ENCODE peak calls at places on chromosome 13, in eight cellular contexts. One of them, this sample, is unnamed.

GRCh38 chr13:70613295-70613694 is 505.0 kb upstream of the KLHL1 start:
- DNase-seq in activated T-helper 1 cell treated with anti-CD3 and anti-CD28 coated beads, Interleukin-12 subunit alpha, Interleukin-12 subunit beta, Interleukin-2, Interleukin-4 antibody, amounts not matched to agents 30 ng/mL and 10 ng/mL and 1 ng/mL, durations not matched to agents 14 hours and 24 hours and 36 hours: no peak
- DNase-seq in epithelial cell of esophagus: peak
- DNase-seq in GDM1: no peak
- DNase-seq in astrocyte of the spinal cord: no peak
- DNase-seq in CD4-positive, alpha-beta memory T cell: no peak
- DNase-seq in stimulated activated effector memory CD8-positive, alpha-beta T cell treated with anti-CD3 and anti-CD28 coated beads, Interleukin-12 subunit alpha, Interleukin-12 subunit beta, amount 100 ng/mL, for 72 hours: no peak
- DNase-seq in cardiac muscle cell: peak
- DNase-seq in this sample: no peak

GRCh38 chr13:114071991-114072390 is 60.4 kb downstream of the RASA3 start:
- DNase-seq in activated T-helper 1 cell treated with anti-CD3 and anti-CD28 coated beads, Interleukin-12 subunit alpha, Interleukin-12 subunit beta, Interleukin-2, Interleukin-4 antibody, amounts not matched to agents 30 ng/mL and 10 ng/mL and 1 ng/mL, durations not matched to agents 14 hours and 24 hours and 36 hours: no peak
- DNase-seq in epithelial cell of esophagus: no peak
- DNase-seq in GDM1: no peak
- DNase-seq in astrocyte of the spinal cord: no peak
- DNase-seq in CD4-positive, alpha-beta memory T cell: peak
- DNase-seq in stimulated activated effector memory CD8-positive, alpha-beta T cell treated with anti-CD3 and anti-CD28 coated beads, Interleukin-12 subunit alpha, Interleukin-12 subunit beta, amount 100 ng/mL, for 72 hours: no peak
- DNase-seq in cardiac muscle cell: no peak
- DNase-seq in this sample: no peak

GRCh38 chr13:52195052-52195837 is 35.8 kb upstream of the NEK3 start:
- DNase-seq in activated T-helper 1 cell treated with anti-CD3 and anti-CD28 coated beads, Interleukin-12 subunit alpha, Interleukin-12 subunit beta, Interleukin-2, Interleukin-4 antibody, amounts not matched to agents 30 ng/mL and 10 ng/mL and 1 ng/mL, durations not matched to agents 14 hours and 24 hours and 36 hours: peak
- DNase-seq in epithelial cell of esophagus: peak
- DNase-seq in GDM1: no peak
- DNase-seq in astrocyte of the spinal cord: peak
- DNase-seq in CD4-positive, alpha-beta memory T cell: peak
- DNase-seq in stimulated activated effector memory CD8-positive, alpha-beta T cell treated with anti-CD3 and anti-CD28 coated beads, Interleukin-12 subunit alpha, Interleukin-12 subunit beta, amount 100 ng/mL, for 72 hours: peak
- DNase-seq in cardiac muscle cell: no peak
- DNase-seq in this sample: peak

GRCh38 chr13:80473695-80474094 is 132.8 kb upstream of the SPRY2 start:
- DNase-seq in activated T-helper 1 cell treated with anti-CD3 and anti-CD28 coated beads, Interleukin-12 subunit alpha, Interleukin-12 subunit beta, Interleukin-2, Interleukin-4 antibody, amounts not matched to agents 30 ng/mL and 10 ng/mL and 1 ng/mL, durations not matched to agents 14 hours and 24 hours and 36 hours: no peak
- DNase-seq in epithelial cell of esophagus: peak
- DNase-seq in GDM1: no peak
- DNase-seq in astrocyte of the spinal cord: peak
- DNase-seq in CD4-positive, alpha-beta memory T cell: no peak
- DNase-seq in stimulated activated effector memory CD8-positive, alpha-beta T cell treated with anti-CD3 and anti-CD28 coated beads, Interleukin-12 subunit alpha, Interleukin-12 subunit beta, amount 100 ng/mL, for 72 hours: no peak
- DNase-seq in cardiac muscle cell: no peak
- DNase-seq in this sample: no peak

GRCh38 chr13:21672811-21673591 is 2.1 kb downstream of the FGF9 start:
- DNase-seq in activated T-helper 1 cell treated with anti-CD3 and anti-CD28 coated beads, Interleukin-12 subunit alpha, Interleukin-12 subunit beta, Interleukin-2, Interleukin-4 antibody, amounts not matched to agents 30 ng/mL and 10 ng/mL and 1 ng/mL, durations not matched to agents 14 hours and 24 hours and 36 hours: no peak
- DNase-seq in epithelial cell of esophagus: no peak
- DNase-seq in GDM1: no peak
- DNase-seq in astrocyte of the spinal cord: no peak
- DNase-seq in CD4-positive, alpha-beta memory T cell: no peak
- DNase-seq in stimulated activated effector memory CD8-positive, alpha-beta T cell treated with anti-CD3 and anti-CD28 coated beads, Interleukin-12 subunit alpha, Interleukin-12 subunit beta, amount 100 ng/mL, for 72 hours: no peak
- DNase-seq in cardiac muscle cell: peak
- DNase-seq in this sample: peak

GRCh38 chr13:84096221-84096620 is 213.9 kb upstream of the SLITRK1 start:
- DNase-seq in activated T-helper 1 cell treated with anti-CD3 and anti-CD28 coated beads, Interleukin-12 subunit alpha, Interleukin-12 subunit beta, Interleukin-2, Interleukin-4 antibody, amounts not matched to agents 30 ng/mL and 10 ng/mL and 1 ng/mL, durations not matched to agents 14 hours and 24 hours and 36 hours: no peak
- DNase-seq in epithelial cell of esophagus: peak
- DNase-seq in GDM1: no peak
- DNase-seq in astrocyte of the spinal cord: no peak
- DNase-seq in CD4-positive, alpha-beta memory T cell: no peak
- DNase-seq in stimulated activated effector memory CD8-positive, alpha-beta T cell treated with anti-CD3 and anti-CD28 coated beads, Interleukin-12 subunit alpha, Interleukin-12 subunit beta, amount 100 ng/mL, for 72 hours: no peak
- DNase-seq in cardiac muscle cell: no peak
- DNase-seq in this sample: no peak

GRCh38 chr13:23934481-23934880 is 37.2 kb upstream of the C1QTNF9B start:
- DNase-seq in activated T-helper 1 cell treated with anti-CD3 and anti-CD28 coated beads, Interleukin-12 subunit alpha, Interleukin-12 subunit beta, Interleukin-2, Interleukin-4 antibody, amounts not matched to agents 30 ng/mL and 10 ng/mL and 1 ng/mL, durations not matched to agents 14 hours and 24 hours and 36 hours: no peak
- DNase-seq in epithelial cell of esophagus: no peak
- DNase-seq in GDM1: no peak
- DNase-seq in astrocyte of the spinal cord: peak
- DNase-seq in CD4-positive, alpha-beta memory T cell: no peak
- DNase-seq in stimulated activated effector memory CD8-positive, alpha-beta T cell treated with anti-CD3 and anti-CD28 coated beads, Interleukin-12 subunit alpha, Interleukin-12 subunit beta, amount 100 ng/mL, for 72 hours: no peak
- DNase-seq in cardiac muscle cell: no peak
- DNase-seq in this sample: no peak

GRCh38 chr13:96091932-96092253 is 2.0 kb downstream of the HS6ST3 start:
- DNase-seq in activated T-helper 1 cell treated with anti-CD3 and anti-CD28 coated beads, Interleukin-12 subunit alpha, Interleukin-12 subunit beta, Interleukin-2, Interleukin-4 antibody, amounts not matched to agents 30 ng/mL and 10 ng/mL and 1 ng/mL, durations not matched to agents 14 hours and 24 hours and 36 hours: no peak
- DNase-seq in epithelial cell of esophagus: no peak
- DNase-seq in GDM1: no peak
- DNase-seq in astrocyte of the spinal cord: no peak
- DNase-seq in CD4-positive, alpha-beta memory T cell: no peak
- DNase-seq in stimulated activated effector memory CD8-positive, alpha-beta T cell treated with anti-CD3 and anti-CD28 coated beads, Interleukin-12 subunit alpha, Interleukin-12 subunit beta, amount 100 ng/mL, for 72 hours: no peak
- DNase-seq in cardiac muscle cell: no peak
- DNase-seq in this sample: no peak

GRCh38 chr13:28792992-28793391 is 27.1 kb upstream of the MTUS2 start:
- DNase-seq in activated T-helper 1 cell treated with anti-CD3 and anti-CD28 coated beads, Interleukin-12 subunit alpha, Interleukin-12 subunit beta, Interleukin-2, Interleukin-4 antibody, amounts not matched to agents 30 ng/mL and 10 ng/mL and 1 ng/mL, durations not matched to agents 14 hours and 24 hours and 36 hours: no peak
- DNase-seq in epithelial cell of esophagus: no peak
- DNase-seq in GDM1: no peak
- DNase-seq in astrocyte of the spinal cord: peak
- DNase-seq in CD4-positive, alpha-beta memory T cell: no peak
- DNase-seq in stimulated activated effector memory CD8-positive, alpha-beta T cell treated with anti-CD3 and anti-CD28 coated beads, Interleukin-12 subunit alpha, Interleukin-12 subunit beta, amount 100 ng/mL, for 72 hours: no peak
- DNase-seq in cardiac muscle cell: no peak
- DNase-seq in this sample: no peak

GRCh38 chr13:22218784-22219183 is 547.9 kb downstream of the FGF9 start:
- DNase-seq in activated T-helper 1 cell treated with anti-CD3 and anti-CD28 coated beads, Interleukin-12 subunit alpha, Interleukin-12 subunit beta, Interleukin-2, Interleukin-4 antibody, amounts not matched to agents 30 ng/mL and 10 ng/mL and 1 ng/mL, durations not matched to agents 14 hours and 24 hours and 36 hours: no peak
- DNase-seq in epithelial cell of esophagus: no peak
- DNase-seq in GDM1: no peak
- DNase-seq in astrocyte of the spinal cord: no peak
- DNase-seq in CD4-positive, alpha-beta memory T cell: no peak
- DNase-seq in stimulated activated effector memory CD8-positive, alpha-beta T cell treated with anti-CD3 and anti-CD28 coated beads, Interleukin-12 subunit alpha, Interleukin-12 subunit beta, amount 100 ng/mL, for 72 hours: no peak
- DNase-seq in cardiac muscle cell: no peak
- DNase-seq in this sample: no peak

GRCh38 chr13:98223741-98224140 is 46.7 kb upstream of the RNF113B start:
- DNase-seq in activated T-helper 1 cell treated with anti-CD3 and anti-CD28 coated beads, Interleukin-12 subunit alpha, Interleukin-12 subunit beta, Interleukin-2, Interleukin-4 antibody, amounts not matched to agents 30 ng/mL and 10 ng/mL and 1 ng/mL, durations not matched to agents 14 hours and 24 hours and 36 hours: no peak
- DNase-seq in epithelial cell of esophagus: no peak
- DNase-seq in GDM1: no peak
- DNase-seq in astrocyte of the spinal cord: no peak
- DNase-seq in CD4-positive, alpha-beta memory T cell: no peak
- DNase-seq in stimulated activated effector memory CD8-positive, alpha-beta T cell treated with anti-CD3 and anti-CD28 coated beads, Interleukin-12 subunit alpha, Interleukin-12 subunit beta, amount 100 ng/mL, for 72 hours: no peak
- DNase-seq in cardiac muscle cell: no peak
- DNase-seq in this sample: no peak

GRCh38 chr13:113842336-113843062 is 21.4 kb downstream of the GAS6 start:
- DNase-seq in activated T-helper 1 cell treated with anti-CD3 and anti-CD28 coated beads, Interleukin-12 subunit alpha, Interleukin-12 subunit beta, Interleukin-2, Interleukin-4 antibody, amounts not matched to agents 30 ng/mL and 10 ng/mL and 1 ng/mL, durations not matched to agents 14 hours and 24 hours and 36 hours: no peak
- DNase-seq in epithelial cell of esophagus: no peak
- DNase-seq in GDM1: no peak
- DNase-seq in astrocyte of the spinal cord: no peak
- DNase-seq in CD4-positive, alpha-beta memory T cell: no peak
- DNase-seq in stimulated activated effector memory CD8-positive, alpha-beta T cell treated with anti-CD3 and anti-CD28 coated beads, Interleukin-12 subunit alpha, Interleukin-12 subunit beta, amount 100 ng/mL, for 72 hours: no peak
- DNase-seq in cardiac muscle cell: peak
- DNase-seq in this sample: no peak

GRCh38 chr13:106472621-106473020 is 62.8 kb downstream of the EFNB2 start:
- DNase-seq in activated T-helper 1 cell treated with anti-CD3 and anti-CD28 coated beads, Interleukin-12 subunit alpha, Interleukin-12 subunit beta, Interleukin-2, Interleukin-4 antibody, amounts not matched to agents 30 ng/mL and 10 ng/mL and 1 ng/mL, durations not matched to agents 14 hours and 24 hours and 36 hours: no peak
- DNase-seq in epithelial cell of esophagus: peak
- DNase-seq in GDM1: no peak
- DNase-seq in astrocyte of the spinal cord: no peak
- DNase-seq in CD4-positive, alpha-beta memory T cell: no peak
- DNase-seq in stimulated activated effector memory CD8-positive, alpha-beta T cell treated with anti-CD3 and anti-CD28 coated beads, Interleukin-12 subunit alpha, Interleukin-12 subunit beta, amount 100 ng/mL, for 72 hours: no peak
- DNase-seq in cardiac muscle cell: no peak
- DNase-seq in this sample: no peak

GRCh38 chr13:114219406-114219805 is 15.3 kb upstream of the CDC16 start:
- DNase-seq in activated T-helper 1 cell treated with anti-CD3 and anti-CD28 coated beads, Interleukin-12 subunit alpha, Interleukin-12 subunit beta, Interleukin-2, Interleukin-4 antibody, amounts not matched to agents 30 ng/mL and 10 ng/mL and 1 ng/mL, durations not matched to agents 14 hours and 24 hours and 36 hours: no peak
- DNase-seq in epithelial cell of esophagus: no peak
- DNase-seq in GDM1: peak
- DNase-seq in astrocyte of the spinal cord: no peak
- DNase-seq in CD4-positive, alpha-beta memory T cell: no peak
- DNase-seq in stimulated activated effector memory CD8-positive, alpha-beta T cell treated with anti-CD3 and anti-CD28 coated beads, Interleukin-12 subunit alpha, Interleukin-12 subunit beta, amount 100 ng/mL, for 72 hours: no peak
- DNase-seq in cardiac muscle cell: no peak
- DNase-seq in this sample: no peak

GRCh38 chr13:97194473-97194872 is 27.7 kb upstream of the MBNL2 start:
- DNase-seq in activated T-helper 1 cell treated with anti-CD3 and anti-CD28 coated beads, Interleukin-12 subunit alpha, Interleukin-12 subunit beta, Interleukin-2, Interleukin-4 antibody, amounts not matched to agents 30 ng/mL and 10 ng/mL and 1 ng/mL, durations not matched to agents 14 hours and 24 hours and 36 hours: no peak
- DNase-seq in epithelial cell of esophagus: peak
- DNase-seq in GDM1: no peak
- DNase-seq in astrocyte of the spinal cord: peak
- DNase-seq in CD4-positive, alpha-beta memory T cell: no peak
- DNase-seq in stimulated activated effector memory CD8-positive, alpha-beta T cell treated with anti-CD3 and anti-CD28 coated beads, Interleukin-12 subunit alpha, Interleukin-12 subunit beta, amount 100 ng/mL, for 72 hours: no peak
- DNase-seq in cardiac muscle cell: no peak
- DNase-seq in this sample: no peak

GRCh38 chr13:59166174-59166573 is 997.6 kb downstream of the DIAPH3 start:
- DNase-seq in activated T-helper 1 cell treated with anti-CD3 and anti-CD28 coated beads, Interleukin-12 subunit alpha, Interleukin-12 subunit beta, Interleukin-2, Interleukin-4 antibody, amounts not matched to agents 30 ng/mL and 10 ng/mL and 1 ng/mL, durations not matched to agents 14 hours and 24 hours and 36 hours: no peak
- DNase-seq in epithelial cell of esophagus: no peak
- DNase-seq in GDM1: no peak
- DNase-seq in astrocyte of the spinal cord: no peak
- DNase-seq in CD4-positive, alpha-beta memory T cell: no peak
- DNase-seq in stimulated activated effector memory CD8-positive, alpha-beta T cell treated with anti-CD3 and anti-CD28 coated beads, Interleukin-12 subunit alpha, Interleukin-12 subunit beta, amount 100 ng/mL, for 72 hours: no peak
- DNase-seq in cardiac muscle cell: no peak
- DNase-seq in this sample: no peak

GRCh38 chr13:51342706-51343105 is 3.2 kb downstream of the SERPINE3 start:
- DNase-seq in activated T-helper 1 cell treated with anti-CD3 and anti-CD28 coated beads, Interleukin-12 subunit alpha, Interleukin-12 subunit beta, Interleukin-2, Interleukin-4 antibody, amounts not matched to agents 30 ng/mL and 10 ng/mL and 1 ng/mL, durations not matched to agents 14 hours and 24 hours and 36 hours: no peak
- DNase-seq in epithelial cell of esophagus: peak
- DNase-seq in GDM1: no peak
- DNase-seq in astrocyte of the spinal cord: no peak
- DNase-seq in CD4-positive, alpha-beta memory T cell: no peak
- DNase-seq in stimulated activated effector memory CD8-positive, alpha-beta T cell treated with anti-CD3 and anti-CD28 coated beads, Interleukin-12 subunit alpha, Interleukin-12 subunit beta, amount 100 ng/mL, for 72 hours: no peak
- DNase-seq in cardiac muscle cell: no peak
- DNase-seq in this sample: no peak

GRCh38 chr13:29362849-29363604 is 232.5 kb downstream of the SLC7A1 start:
- DNase-seq in activated T-helper 1 cell treated with anti-CD3 and anti-CD28 coated beads, Interleukin-12 subunit alpha, Interleukin-12 subunit beta, Interleukin-2, Interleukin-4 antibody, amounts not matched to agents 30 ng/mL and 10 ng/mL and 1 ng/mL, durations not matched to agents 14 hours and 24 hours and 36 hours: no peak
- DNase-seq in epithelial cell of esophagus: peak
- DNase-seq in GDM1: peak
- DNase-seq in astrocyte of the spinal cord: peak
- DNase-seq in CD4-positive, alpha-beta memory T cell: no peak
- DNase-seq in stimulated activated effector memory CD8-positive, alpha-beta T cell treated with anti-CD3 and anti-CD28 coated beads, Interleukin-12 subunit alpha, Interleukin-12 subunit beta, amount 100 ng/mL, for 72 hours: peak
- DNase-seq in cardiac muscle cell: peak
- DNase-seq in this sample: peak

GRCh38 chr13:44514278-44514677 is 61.9 kb downstream of the TSC22D1 start:
- DNase-seq in activated T-helper 1 cell treated with anti-CD3 and anti-CD28 coated beads, Interleukin-12 subunit alpha, Interleukin-12 subunit beta, Interleukin-2, Interleukin-4 antibody, amounts not matched to agents 30 ng/mL and 10 ng/mL and 1 ng/mL, durations not matched to agents 14 hours and 24 hours and 36 hours: no peak
- DNase-seq in epithelial cell of esophagus: no peak
- DNase-seq in GDM1: no peak
- DNase-seq in astrocyte of the spinal cord: no peak
- DNase-seq in CD4-positive, alpha-beta memory T cell: no peak
- DNase-seq in stimulated activated effector memory CD8-positive, alpha-beta T cell treated with anti-CD3 and anti-CD28 coated beads, Interleukin-12 subunit alpha, Interleukin-12 subunit beta, amount 100 ng/mL, for 72 hours: no peak
- DNase-seq in cardiac muscle cell: no peak
- DNase-seq in this sample: no peak

GRCh38 chr13:110872034-110872767 is 42.7 kb downstream of the ANKRD10 start:
- DNase-seq in activated T-helper 1 cell treated with anti-CD3 and anti-CD28 coated beads, Interleukin-12 subunit alpha, Interleukin-12 subunit beta, Interleukin-2, Interleukin-4 antibody, amounts not matched to agents 30 ng/mL and 10 ng/mL and 1 ng/mL, durations not matched to agents 14 hours and 24 hours and 36 hours: no peak
- DNase-seq in epithelial cell of esophagus: no peak
- DNase-seq in GDM1: no peak
- DNase-seq in astrocyte of the spinal cord: no peak
- DNase-seq in CD4-positive, alpha-beta memory T cell: no peak
- DNase-seq in stimulated activated effector memory CD8-positive, alpha-beta T cell treated with anti-CD3 and anti-CD28 coated beads, Interleukin-12 subunit alpha, Interleukin-12 subunit beta, amount 100 ng/mL, for 72 hours: no peak
- DNase-seq in cardiac muscle cell: no peak
- DNase-seq in this sample: no peak

GRCh38 chr13:27295096-27295495 is 24.5 kb downstream of the RASL11A start:
- DNase-seq in activated T-helper 1 cell treated with anti-CD3 and anti-CD28 coated beads, Interleukin-12 subunit alpha, Interleukin-12 subunit beta, Interleukin-2, Interleukin-4 antibody, amounts not matched to agents 30 ng/mL and 10 ng/mL and 1 ng/mL, durations not matched to agents 14 hours and 24 hours and 36 hours: no peak
- DNase-seq in epithelial cell of esophagus: no peak
- DNase-seq in GDM1: no peak
- DNase-seq in astrocyte of the spinal cord: no peak
- DNase-seq in CD4-positive, alpha-beta memory T cell: no peak
- DNase-seq in stimulated activated effector memory CD8-positive, alpha-beta T cell treated with anti-CD3 and anti-CD28 coated beads, Interleukin-12 subunit alpha, Interleukin-12 subunit beta, amount 100 ng/mL, for 72 hours: no peak
- DNase-seq in cardiac muscle cell: no peak
- DNase-seq in this sample: no peak

GRCh38 chr13:32136716-32137115 is 105.1 kb downstream of the FRY start:
- DNase-seq in activated T-helper 1 cell treated with anti-CD3 and anti-CD28 coated beads, Interleukin-12 subunit alpha, Interleukin-12 subunit beta, Interleukin-2, Interleukin-4 antibody, amounts not matched to agents 30 ng/mL and 10 ng/mL and 1 ng/mL, durations not matched to agents 14 hours and 24 hours and 36 hours: no peak
- DNase-seq in epithelial cell of esophagus: no peak
- DNase-seq in GDM1: no peak
- DNase-seq in astrocyte of the spinal cord: no peak
- DNase-seq in CD4-positive, alpha-beta memory T cell: no peak
- DNase-seq in stimulated activated effector memory CD8-positive, alpha-beta T cell treated with anti-CD3 and anti-CD28 coated beads, Interleukin-12 subunit alpha, Interleukin-12 subunit beta, amount 100 ng/mL, for 72 hours: no peak
- DNase-seq in cardiac muscle cell: no peak
- DNase-seq in this sample: no peak

GRCh38 chr13:44879452-44880058 is 109.7 kb downstream of the NUFIP1 start:
- DNase-seq in activated T-helper 1 cell treated with anti-CD3 and anti-CD28 coated beads, Interleukin-12 subunit alpha, Interleukin-12 subunit beta, Interleukin-2, Interleukin-4 antibody, amounts not matched to agents 30 ng/mL and 10 ng/mL and 1 ng/mL, durations not matched to agents 14 hours and 24 hours and 36 hours: no peak
- DNase-seq in epithelial cell of esophagus: peak
- DNase-seq in GDM1: peak
- DNase-seq in astrocyte of the spinal cord: peak
- DNase-seq in CD4-positive, alpha-beta memory T cell: no peak
- DNase-seq in stimulated activated effector memory CD8-positive, alpha-beta T cell treated with anti-CD3 and anti-CD28 coated beads, Interleukin-12 subunit alpha, Interleukin-12 subunit beta, amount 100 ng/mL, for 72 hours: no peak
- DNase-seq in cardiac muscle cell: no peak
- DNase-seq in this sample: peak

GRCh38 chr13:101499406-101499805 is 46.9 kb downstream of the ITGBL1 start:
- DNase-seq in activated T-helper 1 cell treated with anti-CD3 and anti-CD28 coated beads, Interleukin-12 subunit alpha, Interleukin-12 subunit beta, Interleukin-2, Interleukin-4 antibody, amounts not matched to agents 30 ng/mL and 10 ng/mL and 1 ng/mL, durations not matched to agents 14 hours and 24 hours and 36 hours: no peak
- DNase-seq in epithelial cell of esophagus: peak
- DNase-seq in GDM1: no peak
- DNase-seq in astrocyte of the spinal cord: peak
- DNase-seq in CD4-positive, alpha-beta memory T cell: no peak
- DNase-seq in stimulated activated effector memory CD8-positive, alpha-beta T cell treated with anti-CD3 and anti-CD28 coated beads, Interleukin-12 subunit alpha, Interleukin-12 subunit beta, amount 100 ng/mL, for 72 hours: no peak
- DNase-seq in cardiac muscle cell: no peak
- DNase-seq in this sample: no peak

GRCh38 chr13:20525144-20525600 is 485 bp downstream of the CRYL1 start:
- DNase-seq in activated T-helper 1 cell treated with anti-CD3 and anti-CD28 coated beads, Interleukin-12 subunit alpha, Interleukin-12 subunit beta, Interleukin-2, Interleukin-4 antibody, amounts not matched to agents 30 ng/mL and 10 ng/mL and 1 ng/mL, durations not matched to agents 14 hours and 24 hours and 36 hours: peak
- DNase-seq in epithelial cell of esophagus: peak
- DNase-seq in GDM1: peak
- DNase-seq in astrocyte of the spinal cord: no peak
- DNase-seq in CD4-positive, alpha-beta memory T cell: peak
- DNase-seq in stimulated activated effector memory CD8-positive, alpha-beta T cell treated with anti-CD3 and anti-CD28 coated beads, Interleukin-12 subunit alpha, Interleukin-12 subunit beta, amount 100 ng/mL, for 72 hours: no peak
- DNase-seq in cardiac muscle cell: peak
- DNase-seq in this sample: no peak

GRCh38 chr13:73065665-73066350 is 7.0 kb downstream of the KLF5 start:
- DNase-seq in activated T-helper 1 cell treated with anti-CD3 and anti-CD28 coated beads, Interleukin-12 subunit alpha, Interleukin-12 subunit beta, Interleukin-2, Interleukin-4 antibody, amounts not matched to agents 30 ng/mL and 10 ng/mL and 1 ng/mL, durations not matched to agents 14 hours and 24 hours and 36 hours: no peak
- DNase-seq in epithelial cell of esophagus: peak
- DNase-seq in GDM1: no peak
- DNase-seq in astrocyte of the spinal cord: no peak
- DNase-seq in CD4-positive, alpha-beta memory T cell: no peak
- DNase-seq in stimulated activated effector memory CD8-positive, alpha-beta T cell treated with anti-CD3 and anti-CD28 coated beads, Interleukin-12 subunit alpha, Interleukin-12 subunit beta, amount 100 ng/mL, for 72 hours: no peak
- DNase-seq in cardiac muscle cell: no peak
- DNase-seq in this sample: no peak

GRCh38 chr13:98041081-98041820 is 87.8 kb downstream of the IPO5 start:
- DNase-seq in activated T-helper 1 cell treated with anti-CD3 and anti-CD28 coated beads, Interleukin-12 subunit alpha, Interleukin-12 subunit beta, Interleukin-2, Interleukin-4 antibody, amounts not matched to agents 30 ng/mL and 10 ng/mL and 1 ng/mL, durations not matched to agents 14 hours and 24 hours and 36 hours: no peak
- DNase-seq in epithelial cell of esophagus: peak
- DNase-seq in GDM1: no peak
- DNase-seq in astrocyte of the spinal cord: no peak
- DNase-seq in CD4-positive, alpha-beta memory T cell: no peak
- DNase-seq in stimulated activated effector memory CD8-positive, alpha-beta T cell treated with anti-CD3 and anti-CD28 coated beads, Interleukin-12 subunit alpha, Interleukin-12 subunit beta, amount 100 ng/mL, for 72 hours: no peak
- DNase-seq in cardiac muscle cell: no peak
- DNase-seq in this sample: no peak

GRCh38 chr13:30869491-30869890 is 36.6 kb upstream of the MEDAG start:
- DNase-seq in activated T-helper 1 cell treated with anti-CD3 and anti-CD28 coated beads, Interleukin-12 subunit alpha, Interleukin-12 subunit beta, Interleukin-2, Interleukin-4 antibody, amounts not matched to agents 30 ng/mL and 10 ng/mL and 1 ng/mL, durations not matched to agents 14 hours and 24 hours and 36 hours: no peak
- DNase-seq in epithelial cell of esophagus: no peak
- DNase-seq in GDM1: no peak
- DNase-seq in astrocyte of the spinal cord: peak
- DNase-seq in CD4-positive, alpha-beta memory T cell: no peak
- DNase-seq in stimulated activated effector memory CD8-positive, alpha-beta T cell treated with anti-CD3 and anti-CD28 coated beads, Interleukin-12 subunit alpha, Interleukin-12 subunit beta, amount 100 ng/mL, for 72 hours: no peak
- DNase-seq in cardiac muscle cell: no peak
- DNase-seq in this sample: no peak

GRCh38 chr13:47661076-47661475 is 340.0 kb downstream of the SUCLA2 start:
- DNase-seq in activated T-helper 1 cell treated with anti-CD3 and anti-CD28 coated beads, Interleukin-12 subunit alpha, Interleukin-12 subunit beta, Interleukin-2, Interleukin-4 antibody, amounts not matched to agents 30 ng/mL and 10 ng/mL and 1 ng/mL, durations not matched to agents 14 hours and 24 hours and 36 hours: no peak
- DNase-seq in epithelial cell of esophagus: peak
- DNase-seq in GDM1: no peak
- DNase-seq in astrocyte of the spinal cord: peak
- DNase-seq in CD4-positive, alpha-beta memory T cell: no peak
- DNase-seq in stimulated activated effector memory CD8-positive, alpha-beta T cell treated with anti-CD3 and anti-CD28 coated beads, Interleukin-12 subunit alpha, Interleukin-12 subunit beta, amount 100 ng/mL, for 72 hours: no peak
- DNase-seq in cardiac muscle cell: no peak
- DNase-seq in this sample: no peak

GRCh38 chr13:60226507-60226906 is 62.8 kb upstream of the DIAPH3 start:
- DNase-seq in activated T-helper 1 cell treated with anti-CD3 and anti-CD28 coated beads, Interleukin-12 subunit alpha, Interleukin-12 subunit beta, Interleukin-2, Interleukin-4 antibody, amounts not matched to agents 30 ng/mL and 10 ng/mL and 1 ng/mL, durations not matched to agents 14 hours and 24 hours and 36 hours: no peak
- DNase-seq in epithelial cell of esophagus: peak
- DNase-seq in GDM1: no peak
- DNase-seq in astrocyte of the spinal cord: peak
- DNase-seq in CD4-positive, alpha-beta memory T cell: no peak
- DNase-seq in stimulated activated effector memory CD8-positive, alpha-beta T cell treated with anti-CD3 and anti-CD28 coated beads, Interleukin-12 subunit alpha, Interleukin-12 subunit beta, amount 100 ng/mL, for 72 hours: no peak
- DNase-seq in cardiac muscle cell: peak
- DNase-seq in this sample: no peak

GRCh38 chr13:24716446-24716845 is 36.2 kb downstream of the ATP12A start:
- DNase-seq in activated T-helper 1 cell treated with anti-CD3 and anti-CD28 coated beads, Interleukin-12 subunit alpha, Interleukin-12 subunit beta, Interleukin-2, Interleukin-4 antibody, amounts not matched to agents 30 ng/mL and 10 ng/mL and 1 ng/mL, durations not matched to agents 14 hours and 24 hours and 36 hours: no peak
- DNase-seq in epithelial cell of esophagus: no peak
- DNase-seq in GDM1: no peak
- DNase-seq in astrocyte of the spinal cord: no peak
- DNase-seq in CD4-positive, alpha-beta memory T cell: no peak
- DNase-seq in stimulated activated effector memory CD8-positive, alpha-beta T cell treated with anti-CD3 and anti-CD28 coated beads, Interleukin-12 subunit alpha, Interleukin-12 subunit beta, amount 100 ng/mL, for 72 hours: no peak
- DNase-seq in cardiac muscle cell: no peak
- DNase-seq in this sample: no peak

GRCh38 chr13:44921478-44921877 is 67.8 kb downstream of the NUFIP1 start:
- DNase-seq in activated T-helper 1 cell treated with anti-CD3 and anti-CD28 coated beads, Interleukin-12 subunit alpha, Interleukin-12 subunit beta, Interleukin-2, Interleukin-4 antibody, amounts not matched to agents 30 ng/mL and 10 ng/mL and 1 ng/mL, durations not matched to agents 14 hours and 24 hours and 36 hours: no peak
- DNase-seq in epithelial cell of esophagus: no peak
- DNase-seq in GDM1: no peak
- DNase-seq in astrocyte of the spinal cord: no peak
- DNase-seq in CD4-positive, alpha-beta memory T cell: no peak
- DNase-seq in stimulated activated effector memory CD8-positive, alpha-beta T cell treated with anti-CD3 and anti-CD28 coated beads, Interleukin-12 subunit alpha, Interleukin-12 subunit beta, amount 100 ng/mL, for 72 hours: no peak
- DNase-seq in cardiac muscle cell: no peak
- DNase-seq in this sample: no peak

GRCh38 chr13:37418490-37418889 is 180.1 kb downstream of the POSTN start:
- DNase-seq in activated T-helper 1 cell treated with anti-CD3 and anti-CD28 coated beads, Interleukin-12 subunit alpha, Interleukin-12 subunit beta, Interleukin-2, Interleukin-4 antibody, amounts not matched to agents 30 ng/mL and 10 ng/mL and 1 ng/mL, durations not matched to agents 14 hours and 24 hours and 36 hours: no peak
- DNase-seq in epithelial cell of esophagus: peak
- DNase-seq in GDM1: no peak
- DNase-seq in astrocyte of the spinal cord: no peak
- DNase-seq in CD4-positive, alpha-beta memory T cell: no peak
- DNase-seq in stimulated activated effector memory CD8-positive, alpha-beta T cell treated with anti-CD3 and anti-CD28 coated beads, Interleukin-12 subunit alpha, Interleukin-12 subunit beta, amount 100 ng/mL, for 72 hours: no peak
- DNase-seq in cardiac muscle cell: no peak
- DNase-seq in this sample: no peak